ENCODE peak calls at places on chromosomes 4 and X, in seven cellular contexts. T is BE2C; A is iPS-NIHi11; Z is activated CD4-positive, alpha-beta T cell treated with anti-CD3 and anti-CD28 coated beads, Interleukin-2, amount 10 ng/mL, durations not matched to agents 7 days and 5 days; W is H1; J is mucosa of descending colon; Q is Kasumi-1. P is an unnamed sample.
A peak's percentile ranks its signal among the peaks of the same experiment; 100 is the strongest.

GRCh38 chr4:186266699-186267467 is 894 bp downstream of the F11 start:
- DNase-seq in W (no peak), T (no peak), A (peak; percentile 56), J (no peak), Q (no peak), Z (no peak), P (peak; percentile 80)

GRCh38 chr4:24137963-24138601 is 248.2 kb upstream of the PPARGC1A start:
- DNase-seq in T (no peak), J (peak; percentile 70), Q (no peak), W (no peak), A (no peak), Z (no peak), P (no peak)

GRCh38 chrX:119606508-119607389 is 525 bp upstream of the NKRF start:
- DNase-seq in Z (no peak), T (no peak), A (no peak), J (no peak), W (no peak), Q (no peak), P (no peak)

GRCh38 chr4:94256833-94257232 is 49.2 kb downstream of the SMARCAD1 start:
- DNase-seq in T (no peak), W (no peak), Z (no peak), J (no peak), Q (peak; percentile 41), A (no peak), P (no peak)

GRCh38 chr4:33923469-33923868 is 2320.8 kb downstream of the ARAP2 start:
- DNase-seq in Z (no peak), Q (no peak), A (no peak), W (no peak), T (no peak), J (no peak), P (no peak)

GRCh38 chr4:17398035-17398434 is 113.9 kb downstream of the QDPR start:
- DNase-seq in A (no peak), J (no peak), T (no peak), W (no peak), Z (no peak), Q (no peak), P (no peak)

GRCh38 chr4:165680821-165681220 is 192.2 kb upstream of the TLL1 start:
- DNase-seq in Q (no peak), Z (no peak), J (no peak), A (no peak), T (no peak), W (no peak), P (no peak)

GRCh38 chr4:89590102-89590501 is 246.9 kb downstream of the SNCA start:
- DNase-seq in T (no peak), Q (no peak), J (no peak), Z (no peak), A (no peak), W (no peak), P (no peak)

GRCh38 chr4:124946696-124947095 is 234.2 kb upstream of the ANKRD50 start:
- DNase-seq in Q (no peak), A (no peak), Z (no peak), J (no peak), W (no peak), T (no peak), P (no peak)

GRCh38 chr4:100189820-100190642 is at the start of gene DDIT4L:
- DNase-seq in T (peak; percentile 27), Q (peak; percentile 28), W (peak; percentile 78), J (peak; percentile 48), A (peak; percentile 82), Z (peak; percentile 10), P (peak; percentile 76)

GRCh38 chr4:27027428-27027827 is 166.8 kb downstream of the STIM2 start:
- DNase-seq in J (no peak), A (no peak), W (no peak), Z (no peak), Q (no peak), T (no peak), P (no peak)

GRCh38 chr4:1174941-1175634 is 2.7 kb upstream of the SPON2 start:
- DNase-seq in A (no peak), T (no peak), J (no peak), Z (no peak), Q (no peak), W (no peak), P (no peak)